ENCODE peak calls at places on chromosome 20, in five cellular contexts. K is suprapubic skin, H is body of pancreas, J is H54, I is esophagus squamous epithelium. A is an unnamed sample.

GRCh38 chr20:43862438-43862837 is 52.2 kb upstream of the TOX2 start:
- DNase-seq in K (no peak), H (no peak), J (no peak), I (no peak), A (no peak)

GRCh38 chr20:44222027-44222426 is 11.5 kb upstream of the OSER1 start:
- DNase-seq in K (no peak), H (no peak), J (no peak), I (no peak), A (no peak)

GRCh38 chr20:48754269-48754668 is 73.5 kb downstream of the PREX1 start:
- DNase-seq in K (no peak), H (no peak), J (no peak), I (no peak), A (no peak)

GRCh38 chr20:7302256-7302655 is 534.8 kb downstream of the BMP2 start:
- DNase-seq in K (no peak), H (no peak), J (no peak), I (no peak), A (no peak)

GRCh38 chr20:52201395-52201794 is 9.8 kb upstream of the ZFP64 start:
- DNase-seq in K (no peak), H (no peak), J (no peak), I (no peak), A (no peak)

GRCh38 chr20:622161-622560 is 12.1 kb upstream of the TCF15 start:
- DNase-seq in K (no peak), H (no peak), J (no peak), I (no peak), A (no peak)

GRCh38 chr20:43984587-43984986 is 69.9 kb downstream of the TOX2 start:
- DNase-seq in K (peak; percentile 24), H (no peak), J (no peak), I (no peak), A (no peak)

GRCh38 chr20:21534453-21534852 is 20.6 kb upstream of the NKX2-2 start:
- DNase-seq in K (no peak), H (no peak), J (no peak), I (no peak), A (no peak)

GRCh38 chr20:326645-327031 is 1.3 kb downstream of the SOX12 start:
- DNase-seq in K (no peak), H (no peak), J (no peak), I (no peak), A (no peak)

GRCh38 chr20:14481863-14482262 is 144.5 kb upstream of the FLRT3 start:
- DNase-seq in K (no peak), H (no peak), J (no peak), I (no peak), A (no peak)

GRCh38 chr20:40524071-40524470 is 165.0 kb downstream of the MAFB start:
- DNase-seq in K (no peak), H (no peak), J (no peak), I (no peak), A (no peak)

GRCh38 chr20:24675651-24676352 is 206.4 kb downstream of the SYNDIG1 start:
- DNase-seq in K (peak; percentile 15), H (no peak), J (no peak), I (no peak), A (no peak)

GRCh38 chr20:57429579-57430202 is 38.5 kb downstream of the RBM38 start:
- DNase-seq in K (no peak), H (no peak), J (peak; percentile 75), I (no peak), A (no peak)

GRCh38 chr20:59835448-59836395 is 97.7 kb downstream of the SYCP2 start:
- DNase-seq in K (no peak), H (no peak), J (no peak), I (no peak), A (no peak)

GRCh38 chr20:53829086-53829703 is 235.6 kb upstream of the ZNF217 start:
- DNase-seq in K (no peak), H (no peak), J (peak; percentile 29), I (no peak), A (no peak)

GRCh38 chr20:10883166-10883565 is 209.4 kb upstream of the JAG1 start:
- DNase-seq in K (no peak), H (no peak), J (no peak), I (no peak), A (no peak)

GRCh38 chr20:1897965-1898464 is 2.8 kb downstream of the SIRPA start:
- DNase-seq in K (no peak), H (no peak), J (no peak), I (no peak), A (no peak)

GRCh38 chr20:12056836-12057235 is 139.1 kb downstream of the BTBD3 start:
- DNase-seq in K (no peak), H (no peak), J (no peak), I (no peak), A (peak; percentile 16)

GRCh38 chr20:58781138-58781537 is 69.6 kb downstream of the GNAS-AS1 start:
- DNase-seq in K (no peak), H (no peak), J (no peak), I (no peak), A (no peak)

GRCh38 chr20:58777657-58778056 is 73.0 kb downstream of the GNAS-AS1 start:
- DNase-seq in K (no peak), H (no peak), J (no peak), I (no peak), A (no peak)

GRCh38 chr20:58775371-58775770 is 75.3 kb downstream of the GNAS-AS1 start:
- DNase-seq in K (no peak), H (no peak), J (no peak), I (no peak), A (no peak)

GRCh38 chr20:58776109-58776508 is 74.6 kb downstream of the GNAS-AS1 start:
- DNase-seq in K (no peak), H (no peak), J (no peak), I (no peak), A (no peak)

DNA sequence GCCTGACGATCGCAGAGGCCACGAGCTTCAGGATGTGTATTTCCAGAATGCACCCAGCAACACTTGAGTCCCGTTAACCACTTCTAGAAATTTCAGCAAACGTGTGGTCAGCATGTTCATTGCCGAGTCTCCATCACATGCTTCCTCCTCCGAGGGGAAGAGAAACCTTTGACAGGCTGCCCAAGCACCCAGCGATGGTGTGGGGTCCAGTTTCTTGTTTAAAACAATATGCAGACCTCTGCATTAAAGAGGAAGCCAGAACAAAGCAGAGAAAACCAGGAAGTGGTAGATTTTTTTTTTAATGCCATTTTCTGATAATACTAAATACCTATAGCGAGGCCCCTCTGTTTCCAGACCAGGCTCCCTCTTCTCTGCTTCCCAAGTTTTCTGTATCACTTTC is 71.9 kb downstream of the GNAS-AS1 start:
- DNase-seq in K (no peak), H (no peak), J (no peak), I (no peak), A (no peak)
- TF ChIP-seq POLR2A in K (no peak), H (no peak), J (no peak), I (no peak), A (no peak)

DNA sequence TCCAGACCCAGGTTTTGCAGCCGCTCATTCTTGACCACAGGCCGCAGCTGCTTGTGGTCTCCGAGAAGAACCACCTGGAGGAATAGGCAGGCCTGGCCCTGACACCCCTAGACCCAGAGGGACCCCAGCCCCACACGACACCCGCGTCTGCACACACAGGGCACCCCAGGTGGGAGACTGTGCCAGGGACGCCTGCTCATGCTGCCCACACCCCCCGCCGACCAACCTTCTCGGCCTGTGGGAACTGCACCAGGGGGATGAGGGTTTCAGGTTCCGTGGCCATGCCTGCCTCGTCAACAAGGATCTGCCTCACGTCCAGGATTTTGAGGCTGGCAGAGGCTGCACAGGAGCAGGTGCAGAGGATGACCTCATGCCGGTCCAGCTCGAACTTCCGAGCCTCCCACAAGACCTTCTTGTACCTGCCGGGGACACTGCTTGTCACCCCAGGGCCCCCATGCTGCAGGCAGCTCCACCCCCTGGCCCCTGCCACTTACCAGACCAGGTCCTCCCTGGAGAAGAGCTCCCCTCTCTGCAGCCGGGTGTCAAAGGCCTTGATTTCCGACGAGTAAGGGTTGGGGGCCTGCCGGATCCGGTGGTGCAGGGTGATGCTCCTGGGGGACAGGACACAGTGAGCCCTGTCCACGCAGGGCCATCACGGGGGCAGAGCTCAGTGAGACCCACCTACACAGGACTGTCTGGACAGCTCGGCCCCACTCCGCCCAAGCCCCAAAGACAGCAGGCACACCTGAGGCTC is 7.1 kb downstream of the FNDC11 start:
- DNase-seq in K (no peak), H (no peak), J (no peak), I (no peak), A (no peak)
- TF ChIP-seq POLR2A in K (no peak), H (no peak), J (no peak), I (no peak), A (no peak)

GRCh38 chr20:50389808-50390684 is 120.1 kb upstream of the PTPN1 start:
- DNase-seq in K (no peak), H (no peak), J (no peak), I (no peak), A (no peak)

GRCh38 chr20:50387996-50388332 is 122.2 kb upstream of the PTPN1 start:
- DNase-seq in K (no peak), H (no peak), J (peak; percentile 40), I (no peak), A (no peak)

GRCh38 chr20:50389437-50389807 is 120.8 kb upstream of the PTPN1 start:
- DNase-seq in K (no peak), H (peak; percentile 79), J (no peak), I (no peak), A (no peak)

GRCh38 chr20:50387218-50387995 is 122.8 kb upstream of the PTPN1 start:
- DNase-seq in K (no peak), H (no peak), J (no peak), I (no peak), A (no peak)

DNA sequence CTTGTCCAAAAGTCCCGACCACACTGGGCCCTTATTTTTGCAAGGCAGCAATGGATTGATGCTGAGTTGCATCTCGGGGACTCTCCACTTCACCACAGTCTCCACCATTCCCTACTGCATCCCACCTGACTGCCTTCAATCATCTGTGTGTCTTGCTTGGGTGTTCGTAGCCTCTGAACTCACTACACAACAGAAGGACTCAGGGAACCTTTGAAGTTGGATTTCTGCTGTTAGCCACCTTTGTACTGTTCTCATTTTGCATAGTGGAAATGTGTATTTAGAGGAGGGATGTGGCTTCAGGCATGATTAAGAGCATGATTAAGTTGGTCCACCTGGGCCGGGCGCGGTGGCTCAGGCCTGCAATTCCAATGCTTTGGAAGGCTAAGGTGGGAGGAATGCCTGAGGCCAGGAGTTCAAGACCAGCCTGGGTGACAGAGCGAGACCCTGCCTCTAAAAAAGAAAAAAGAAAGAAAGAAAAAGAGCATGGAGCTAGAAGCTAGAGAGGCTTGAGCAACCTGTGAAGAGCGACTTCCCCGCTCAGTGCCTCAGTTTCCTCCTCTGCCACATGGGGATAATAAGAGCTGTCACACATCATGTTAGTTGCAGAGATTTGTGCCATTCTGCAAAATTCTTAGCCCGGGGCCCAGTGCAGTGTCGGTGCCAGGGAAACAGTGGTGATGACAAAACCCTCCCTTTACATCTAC is 121.3 kb upstream of the PTPN1 start:
- DNase-seq in K (no peak), H (no peak), J (no peak), I (no peak), A (no peak)
- TF ChIP-seq POLR2A in K (no peak), H (no peak), J (no peak), I (no peak), A (no peak)

GRCh38 chr20:46119547-46119946 is 1.4 kb downstream of the CD40 start:
- DNase-seq in K (no peak), H (no peak), J (no peak), I (no peak), A (no peak)

GRCh38 chr20:46120136-46120535 is 2.0 kb downstream of the CD40 start:
- DNase-seq in K (no peak), H (no peak), J (no peak), I (no peak), A (no peak)

GRCh38 chr20:46118481-46119020 is 437 bp downstream of the CD40 start:
- DNase-seq in K (peak; percentile 45), H (peak; percentile 29), J (no peak), I (no peak), A (no peak)

GRCh38 chr20:46119028-46119546 is 973 bp downstream of the CD40 start:
- DNase-seq in K (peak; percentile 73), H (no peak), J (no peak), I (no peak), A (no peak)

GRCh38 chr20:46117704-46118467 is at the start of gene CD40:
- DNase-seq in K (peak; percentile 92), H (peak; percentile 89), J (no peak), I (no peak), A (peak; percentile 93)
- TF ChIP-seq POLR2A in K (peak; percentile 40), H (peak; percentile 61), J (no peak), I (no peak), A (no peak)

A was measured in vagina.